ENCODE peak calls at places on chromosomes 12 and 14, in ten cellular contexts. V, Y, H, C, Z, D, A, J, S and I are unnamed samples.

GRCh38 chr12:45284096-45284901 is 68.4 kb downstream of the ANO6 start:
- DNase-seq in V (no peak), C (no peak), D (no peak), Y (no peak), H (peak), J (no peak), S (peak), A (no peak), Z (no peak), I (peak)

GRCh38 chr14:55384536-55384935 is 27.1 kb downstream of the ATG14 start:
- DNase-seq in D (no peak), H (no peak), Z (no peak), C (no peak), V (no peak), J (no peak), Y (no peak), S (no peak), A (no peak), I (no peak)

GRCh38 chr12:79661629-79662028 is 29.1 kb downstream of the PAWR start:
- DNase-seq in J (no peak), S (peak), H (no peak), Y (no peak), A (no peak), Z (no peak), V (no peak), C (no peak), D (no peak), I (no peak)

GRCh38 chr12:25242981-25243764 is 7.6 kb downstream of the KRAS start:
- DNase-seq in J (no peak), Y (no peak), Z (no peak), H (no peak), V (no peak), C (no peak), D (no peak), S (peak), A (no peak), I (no peak)

GRCh38 chr12:10339441-10339840 is 31.8 kb downstream of the KLRD1 start:
- DNase-seq in V (no peak), H (peak), D (no peak), J (no peak), Z (no peak), C (no peak), A (no peak), Y (no peak), S (peak), I (no peak)

GRCh38 chr12:115227137-115227615 is 543.2 kb upstream of the TBX3 start:
- DNase-seq in V (no peak), Y (no peak), S (peak), J (no peak), Z (no peak), A (peak), C (peak), D (no peak), H (peak), I (no peak)

GRCh38 chr12:107684029-107684790 is 1.4 kb upstream of the PWP1 start:
- DNase-seq in J (no peak), V (no peak), D (no peak), Y (no peak), H (no peak), Z (no peak), S (peak), A (no peak), C (no peak), I (no peak)

GRCh38 chr12:81722004-81722403 is 37.1 kb downstream of the PPFIA2 start:
- DNase-seq in D (no peak), Y (no peak), H (no peak), V (no peak), A (no peak), S (no peak), Z (no peak), C (no peak), J (no peak), I (no peak)

GRCh38 chr12:29869916-29870315 is 86.2 kb upstream of the TMTC1 start:
- DNase-seq in C (no peak), Z (no peak), H (no peak), V (no peak), S (no peak), Y (no peak), D (no peak), J (no peak), A (no peak), I (no peak)

GRCh38 chr14:67908061-67908767 is 88.6 kb downstream of the RAD51B start:
- DNase-seq in D (no peak), Z (no peak), S (peak), A (no peak), H (no peak), V (no peak), Y (no peak), C (no peak), J (no peak), I (no peak)

GRCh38 chr12:131869871-131870418 is 24.5 kb upstream of the ULK1 start:
- DNase-seq in A (no peak), D (no peak), J (no peak), Y (no peak), S (peak), H (peak), Z (no peak), C (no peak), V (no peak), I (no peak)

GRCh38 chr12:111066744-111067437 is 146.5 kb upstream of the MYL2 start:
- DNase-seq in S (no peak), C (no peak), A (no peak), H (peak), V (no peak), D (peak), J (no peak), Z (no peak), Y (no peak), I (no peak)

GRCh38 chr12:104049278-104050257 is at the start of gene GLT8D2:
- DNase-seq in J (peak), Z (peak), D (no peak), C (peak), V (no peak), Y (no peak), A (peak), H (no peak), S (peak), I (no peak)

GRCh38 chr14:71320734-71321555 is 413.7 kb downstream of the PCNX1 start:
- DNase-seq in Z (peak), H (peak), Y (peak), S (peak), J (peak), C (no peak), A (peak), V (peak), D (peak), I (peak)

GRCh38 chr12:100484178-100484886 is 10.7 kb downstream of the NR1H4 start:
- DNase-seq in V (no peak), Z (no peak), H (no peak), C (no peak), Y (no peak), J (no peak), A (no peak), S (no peak), D (no peak), I (no peak)

GRCh38 chr14:65502676-65503124 is 90.2 kb downstream of the FUT8 start:
- DNase-seq in S (peak), H (no peak), Y (no peak), Z (no peak), J (no peak), C (no peak), V (no peak), A (no peak), D (peak), I (no peak)

GRCh38 chr12:117204146-117204545 is 13.9 kb upstream of the FBXO21 start:
- DNase-seq in S (no peak), D (no peak), J (no peak), Y (no peak), V (no peak), Z (no peak), H (no peak), A (no peak), C (no peak), I (no peak)

GRCh38 chr14:103207404-103208072 is 84.3 kb downstream of the TNFAIP2 start:
- DNase-seq in C (no peak), H (no peak), V (no peak), Y (no peak), A (peak), J (peak), S (peak), D (no peak), Z (no peak), I (no peak)

GRCh38 chr14:80768646-80769045 is 172.9 kb downstream of the CEP128 start:
- DNase-seq in J (no peak), D (no peak), H (no peak), A (no peak), Y (no peak), V (no peak), C (no peak), S (peak), Z (no peak), I (no peak)

GRCh38 chr12:127681151-127681754 is 585.7 kb upstream of the TMEM132C start:
- DNase-seq in D (no peak), S (peak), C (no peak), Z (no peak), V (no peak), H (no peak), A (no peak), Y (no peak), J (no peak), I (no peak)

GRCh38 chr14:61511558-61511924 is 183.8 kb upstream of the HIF1A start:
- DNase-seq in Y (no peak), V (no peak), Z (peak), H (no peak), C (no peak), S (no peak), D (no peak), A (no peak), J (no peak), I (no peak)

GRCh38 chr12:109963743-109964429 is 32.3 kb downstream of the GIT2 start:
- DNase-seq in Z (no peak), V (no peak), D (no peak), Y (no peak), H (no peak), J (no peak), C (no peak), A (no peak), S (peak), I (no peak)

GRCh38 chr12:27303139-27304111 is 29.2 kb upstream of the BMAL2 start:
- DNase-seq in A (no peak), V (no peak), Z (no peak), Y (no peak), D (no peak), S (peak), H (peak), J (no peak), C (no peak), I (no peak)

GRCh38 chr12:26150737-26151450 is 26.1 kb upstream of the BHLHE41 start:
- DNase-seq in V (no peak), D (no peak), A (no peak), J (no peak), Y (no peak), C (peak), H (no peak), S (peak), Z (no peak), I (no peak)

GRCh38 chr14:91004987-91005386 is 55.5 kb downstream of the RPS6KA5 start:
- DNase-seq in D (no peak), C (no peak), Y (no peak), V (no peak), A (no peak), Z (no peak), S (no peak), J (no peak), H (no peak), I (no peak)

GRCh38 chr12:25401547-25402345 is 151.0 kb upstream of the KRAS start:
- DNase-seq in Y (no peak), C (no peak), V (no peak), H (no peak), S (peak), J (no peak), A (no peak), Z (no peak), D (no peak), I (no peak)

GRCh38 chr14:82003418-82003817 is 469.8 kb upstream of the SEL1L start:
- DNase-seq in D (no peak), S (no peak), H (no peak), V (no peak), C (no peak), Z (no peak), J (no peak), A (no peak), Y (no peak), I (no peak)

GRCh38 chr12:91256471-91256870 is 73.9 kb upstream of the DCN start:
- DNase-seq in H (no peak), A (no peak), Z (no peak), D (no peak), J (no peak), V (no peak), S (peak), Y (no peak), C (no peak), I (no peak)

GRCh38 chr12:93200291-93200917 is 177.3 kb upstream of the NUDT4 start:
- DNase-seq in S (no peak), H (no peak), Z (no peak), A (no peak), C (no peak), Y (peak), D (peak), V (no peak), J (no peak), I (no peak)

GRCh38 chr12:109461049-109461845 is 15.9 kb downstream of the KCTD10 start:
- DNase-seq in C (no peak), Y (no peak), A (peak), S (peak), H (peak), D (peak), J (no peak), Z (peak), V (no peak), I (no peak)

GRCh38 chr14:106378191-106378590 is 851.8 kb downstream of the TMEM121 start:
- DNase-seq in Z (no peak), H (no peak), A (no peak), J (no peak), S (no peak), C (no peak), Y (peak), D (no peak), V (peak), I (no peak)

GRCh38 chr12:112131686-112132085 is 6.3 kb downstream of the TRAFD1 start:
- DNase-seq in J (no peak), V (no peak), C (no peak), D (no peak), Y (no peak), S (no peak), Z (no peak), H (no peak), A (no peak), I (no peak)

GRCh38 chr12:12979731-12980259 is 20.3 kb downstream of the HEBP1 start:
- DNase-seq in J (no peak), Y (no peak), C (peak), S (peak), V (no peak), A (no peak), H (peak), D (no peak), Z (no peak), I (no peak)

GRCh38 chr14:61174395-61175386 is 106.4 kb downstream of the TMEM30B start:
- DNase-seq in C (no peak), A (no peak), Z (no peak), D (no peak), Y (no peak), H (no peak), V (no peak), S (peak), J (no peak), I (no peak)

GRCh38 chr12:122350444-122350843 is 72.0 kb downstream of the CLIP1 start:
- DNase-seq in C (peak), S (peak), J (no peak), Y (no peak), D (no peak), V (no peak), A (peak), Z (no peak), H (no peak), I (no peak)

GRCh38 chr12:96045566-96045965 is 10.2 kb upstream of the LTA4H start:
- DNase-seq in C (no peak), H (no peak), Z (peak), J (no peak), Y (no peak), A (no peak), V (no peak), S (no peak), D (peak), I (no peak)

GRCh38 chr12:113135178-113136127 is at the start of gene RASAL1:
- DNase-seq in J (peak), A (no peak), D (peak), Z (peak), H (peak), V (peak), Y (peak), C (no peak), S (no peak), I (peak)

GRCh38 chr14:76330411-76331327 is 45.3 kb upstream of the ESRRB start:
- DNase-seq in S (no peak), C (no peak), V (no peak), H (no peak), Z (no peak), A (no peak), D (no peak), Y (no peak), J (no peak), I (no peak)

GRCh38 chr12:42854208-42854607 is 264.7 kb upstream of the PRICKLE1 start:
- DNase-seq in Y (no peak), C (no peak), V (no peak), A (no peak), S (peak), D (no peak), Z (no peak), H (no peak), J (no peak), I (no peak)

GRCh38 chr12:21823581-21823980 is 49.1 kb upstream of the KCNJ8 start:
- DNase-seq in C (no peak), V (no peak), D (no peak), A (peak), J (no peak), Y (no peak), Z (peak), S (no peak), H (no peak), I (peak)

DNA sequence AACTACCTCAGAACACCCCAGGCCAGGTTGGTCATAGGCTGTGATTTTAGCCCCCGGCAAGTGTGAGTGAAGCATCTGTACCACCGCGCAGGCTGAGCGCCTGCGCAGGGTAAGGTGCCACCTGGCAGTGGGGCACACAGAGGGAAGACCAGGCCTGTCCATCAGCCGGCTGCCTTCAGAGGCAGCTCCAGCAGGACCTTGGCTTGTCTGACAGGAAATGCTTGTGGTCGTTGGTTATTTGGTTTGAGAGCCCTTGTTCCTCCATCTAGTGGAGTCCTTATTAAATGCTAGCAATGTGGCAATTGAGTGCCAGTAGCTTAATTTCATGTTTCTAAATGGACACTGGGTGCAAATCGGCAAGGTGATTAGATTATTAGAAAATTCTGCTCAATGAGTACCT is 27.5 kb downstream of the SLC25A29 start:
- DNase-seq in V (no peak), Z (peak), Y (peak), C (peak), J (no peak), A (no peak), S (peak), D (peak), H (no peak), I (no peak)
- TF ChIP-seq CTCF in V (no peak), Z (peak), Y (peak), C (peak), J (no peak), A (no peak), S (peak), D (no peak), H (no peak), I (no peak)

GRCh38 chr12:2826036-2826435 is 8.8 kb downstream of the NRIP2 start:
- DNase-seq in A (no peak), J (no peak), Y (no peak), V (no peak), Z (no peak), D (no peak), S (no peak), H (no peak), C (no peak), I (no peak)

GRCh38 chr12:2820432-2820831 is 8.0 kb downstream of the ITFG2 start:
- DNase-seq in V (no peak), J (no peak), S (no peak), D (no peak), C (no peak), Y (no peak), Z (no peak), H (no peak), A (no peak), I (no peak)

GRCh38 chr12:2824541-2824940 is 10.3 kb downstream of the NRIP2 start:
- DNase-seq in C (no peak), D (no peak), Z (no peak), Y (no peak), H (no peak), A (no peak), V (no peak), J (no peak), S (no peak), I (no peak)

GRCh38 chr12:2825133-2825532 is 9.7 kb downstream of the NRIP2 start:
- DNase-seq in A (no peak), H (no peak), C (no peak), Y (no peak), D (no peak), S (no peak), J (no peak), V (no peak), Z (no peak), I (no peak)

DNA sequence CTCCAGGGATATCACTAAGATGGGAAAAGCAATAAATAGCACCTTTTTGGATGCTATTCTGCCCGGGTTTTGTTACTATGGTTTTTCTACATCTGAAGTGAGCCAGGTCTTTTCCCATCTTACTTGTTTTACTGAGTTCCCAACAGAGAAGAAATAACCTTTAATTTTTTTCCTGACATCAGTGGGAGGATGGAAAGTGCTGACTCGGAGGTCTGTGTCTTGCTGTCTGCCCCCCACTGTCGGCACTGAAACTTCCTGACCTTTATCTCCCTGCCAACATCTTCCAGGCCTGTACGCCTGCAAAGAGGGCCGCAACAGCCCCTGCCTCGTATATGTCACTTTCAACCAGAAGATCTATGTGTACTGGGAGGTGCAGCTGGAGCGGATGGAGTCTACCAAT is 11.0 kb downstream of the ITFG2 start:
- DNase-seq in V (no peak), J (no peak), Y (no peak), C (no peak), S (no peak), A (no peak), H (no peak), D (no peak), Z (no peak), I (no peak)
- TF ChIP-seq CTCF in V (no peak), J (no peak), Y (no peak), C (no peak), S (no peak), A (no peak), H (no peak), D (no peak), Z (no peak), I (no peak)

GRCh38 chr14:93104961-93105360 is 10.8 kb downstream of the ITPK1 start:
- DNase-seq in S (no peak), H (no peak), C (no peak), J (no peak), Z (no peak), A (no peak), Y (no peak), V (no peak), D (peak), I (no peak)
- TF ChIP-seq CTCF in S (no peak), H (no peak), C (no peak), J (no peak), Z (no peak), A (peak), Y (no peak), V (no peak), D (no peak), I (peak)

GRCh38 chr14:50797250-50798047 is 33.5 kb downstream of the NIN start:
- DNase-seq in V (no peak), C (no peak), Y (no peak), S (peak), Z (no peak), D (no peak), A (no peak), J (no peak), H (no peak), I (no peak)
- TF ChIP-seq CTCF in V (no peak), C (no peak), Y (no peak), S (no peak), Z (no peak), D (no peak), A (no peak), J (no peak), H (no peak), I (no peak)

GRCh38 chr14:29926701-29927595 is 699 bp downstream of the PRKD1 start:
- DNase-seq in C (peak), A (peak), J (peak), H (peak), Y (peak), D (no peak), S (peak), V (no peak), Z (peak), I (peak)
- TF ChIP-seq CTCF in C (no peak), A (peak), J (no peak), H (peak), Y (peak), D (no peak), S (peak), V (no peak), Z (peak), I (peak)

GRCh38 chr12:7716391-7716790 is 5.2 kb downstream of the DPPA3 start:
- DNase-seq in C (no peak), Z (no peak), H (peak), D (peak), V (no peak), A (no peak), Y (peak), S (peak), J (no peak), I (no peak)
- TF ChIP-seq CTCF in C (no peak), Z (no peak), H (peak), D (peak), V (no peak), A (peak), Y (peak), S (no peak), J (no peak), I (peak)

GRCh38 chr12:57242691-57243454 is 8.1 kb downstream of the STAC3 start:
- DNase-seq in Z (no peak), D (peak), J (peak), C (no peak), S (peak), H (peak), Y (peak), A (no peak), V (peak), I (peak)
- TF ChIP-seq CTCF in Z (peak), D (peak), J (peak), C (peak), S (peak), H (peak), Y (peak), A (peak), V (peak), I (peak)